ENCODE peak calls at places on chromosomes 12 and 14, in four cellular contexts. P is gastrocnemius medialis, X is lower lobe of right lung, F is endodermal cell. V is an unnamed sample. For H3K4me1 and H3K27me3, the result is how much of the 10 kb centered on the place peaks cover.

GRCh38 chr12:106303202-106303820 is 778 bp downstream of the TCP11L2 start:
- DNase-seq in X (peak), P (peak), F (peak), V (peak)

GRCh38 chr12:104569348-104570173 is 112.8 kb downstream of the CHST11 start:
- DNase-seq in F (no peak), P (no peak), X (peak), V (peak)

GRCh38 chr12:113310489-113310888 is 24.4 kb downstream of the SLC8B1 start:
- DNase-seq in X (no peak), F (peak), P (no peak), V (no peak)

GRCh38 chr12:7642876-7643309 is 22.8 kb downstream of the APOBEC1 start:
- DNase-seq in P (no peak), F (no peak), X (no peak), V (no peak)

GRCh38 chr14:35297677-35298076 is 5.5 kb downstream of the PSMA6 start:
- DNase-seq in F (no peak), P (no peak), X (no peak), V (no peak)

GRCh38 chr12:94336201-94336915 is 123.3 kb downstream of the CEP83 start:
- DNase-seq in F (no peak), X (no peak), P (no peak), V (no peak)

GRCh38 chr12:84550518-84550917 is 362.1 kb downstream of the SLC6A15 start:
- DNase-seq in F (no peak), X (no peak), P (no peak), V (no peak)

GRCh38 chr12:41979574-41979973 is 165.1 kb downstream of the GXYLT1 start:
- DNase-seq in F (no peak), P (no peak), X (no peak), V (no peak)

GRCh38 chr14:32513571-32514009 is 184.5 kb downstream of the AKAP6 start:
- DNase-seq in F (no peak), P (no peak), X (no peak), V (no peak)

GRCh38 chr12:103327676-103328075 is 168.1 kb downstream of the C12orf42 start:
- DNase-seq in X (no peak), F (no peak), P (no peak), V (no peak)

GRCh38 chr12:22014783-22015144 is 31.3 kb upstream of the CMAS start:
- DNase-seq in X (no peak), P (no peak), F (no peak), V (no peak)

GRCh38 chr12:22014041-22014782 is 31.8 kb upstream of the CMAS start:
- DNase-seq in X (no peak), P (no peak), F (no peak), V (no peak)

GRCh38 chr12:22016982-22017381 is 29.0 kb upstream of the CMAS start:
- DNase-seq in X (no peak), F (no peak), P (no peak), V (no peak)

GRCh38 chr12:22018860-22019259 is 27.2 kb upstream of the CMAS start:
- DNase-seq in P (no peak), F (no peak), X (no peak), V (no peak)
- TF ChIP-seq CTCF in P (peak), F (peak), X (peak), V (peak)

GRCh38 chr12:1916396-1917171 is 1.9 kb downstream of the CACNA2D4 start:
- DNase-seq in F (peak), P (no peak), X (peak), V (no peak)
- H3K4me1 ChIP-seq in F (under half), P (under half), X (under half), V (under half)

DNA sequence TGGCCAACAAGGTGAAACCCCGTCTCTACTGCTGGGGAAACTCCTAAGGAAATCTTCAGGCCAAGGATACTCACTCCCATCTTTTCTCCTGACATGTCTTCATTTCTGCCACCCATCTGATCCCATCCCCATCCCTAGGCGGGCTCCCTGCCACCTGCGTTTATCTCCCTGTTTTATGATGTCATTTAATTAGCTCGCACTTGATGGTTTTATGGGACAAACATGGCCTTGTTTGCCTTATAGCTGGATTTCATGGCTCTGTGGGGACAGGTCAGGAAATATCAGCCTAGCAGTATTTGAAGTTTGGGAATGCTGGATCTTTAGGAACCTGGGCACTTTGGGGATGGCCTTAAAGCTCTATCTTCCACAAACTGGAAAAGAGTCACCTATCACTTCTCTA is 88.5 kb upstream of the CISTR start:
- DNase-seq in P (no peak), X (no peak), F (no peak), V (no peak)
- H3K27me3 ChIP-seq in P (under half), X (under half), F (half or more), V (under half)

GRCh38 chr12:100345020-100345767 is 11.7 kb upstream of the SLC17A8 start:
- DNase-seq in X (no peak), P (no peak), F (no peak), V (no peak)
- TF ChIP-seq CTCF in X (no peak), P (no peak), F (no peak), V (no peak)

DNA sequence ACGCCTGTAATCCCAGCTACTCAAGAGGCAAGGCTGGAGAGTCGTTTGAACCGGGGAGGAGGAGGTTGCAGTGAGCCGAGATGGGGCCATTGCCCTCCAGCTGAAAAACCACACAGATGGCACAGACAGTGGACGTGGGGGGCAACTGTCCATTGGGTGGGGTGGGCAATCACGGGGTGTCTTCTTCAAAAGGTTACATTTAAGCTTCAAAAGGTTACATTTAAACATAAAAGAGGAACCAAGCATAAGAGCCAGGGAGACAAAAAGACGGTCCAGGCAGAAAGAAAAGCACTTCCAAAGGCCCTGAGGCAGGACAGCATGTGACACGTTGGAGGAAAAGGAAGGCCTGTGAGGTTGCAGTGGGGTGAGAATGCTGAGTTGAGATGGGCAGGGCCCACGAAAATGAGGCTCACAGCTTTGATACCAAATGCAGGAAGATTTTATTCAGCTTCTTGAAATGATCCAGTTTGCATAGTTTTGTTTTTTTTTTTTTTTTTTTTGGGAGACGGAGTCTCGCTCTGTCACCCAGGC is 10.7 kb downstream of the SCARB1 start:
- DNase-seq in X (no peak), F (no peak), P (no peak), V (no peak)
- H3K4me1 ChIP-seq in X (under half), F (under half), P (under half), V (under half)

GRCh38 chr14:26191123-26191522 is 406.7 kb downstream of the NOVA1 start:
- DNase-seq in P (no peak), F (no peak), X (no peak), V (no peak)
- H3K27me3 ChIP-seq in P (under half), F (under half), X (under half), V (under half)

DNA sequence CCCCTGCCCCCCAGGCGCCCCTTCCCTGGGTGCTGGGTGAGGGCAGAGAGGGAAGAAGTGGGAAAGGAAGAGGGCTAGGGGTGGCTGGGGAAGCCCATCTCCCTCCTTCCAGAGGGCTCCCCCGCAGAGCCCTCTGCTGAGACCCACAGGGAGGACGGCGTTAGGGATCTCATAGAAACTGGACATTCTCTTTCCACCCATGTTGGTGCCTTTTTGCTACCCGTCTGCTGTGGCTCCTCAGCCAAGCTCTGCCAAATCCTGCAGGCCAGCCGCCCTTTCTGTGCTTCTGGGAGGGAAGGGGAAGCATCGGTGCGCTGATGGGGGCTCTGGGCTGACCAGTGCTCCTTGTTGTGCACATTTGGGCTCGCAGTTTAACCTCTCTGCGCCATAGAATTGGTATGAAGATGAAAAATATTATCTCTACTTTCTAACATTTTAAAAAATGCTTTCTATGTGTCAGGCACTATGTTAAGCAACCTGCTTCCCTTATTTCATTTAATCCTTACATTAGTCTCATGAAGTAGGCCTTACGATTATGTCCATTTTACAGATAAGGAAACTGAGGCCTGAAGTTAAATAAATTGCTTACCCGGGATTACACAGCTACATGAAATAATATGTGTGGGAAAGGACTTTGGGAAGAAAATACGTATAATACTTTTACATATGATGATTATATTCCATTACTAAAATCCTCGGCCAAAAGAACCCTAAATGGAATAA is 981 bp downstream of the SLC48A1 start:
- DNase-seq in P (no peak), X (peak), F (no peak), V (no peak)
- TF ChIP-seq CTCF in P (no peak), X (no peak), F (no peak), V (no peak)

GRCh38 chr14:66069830-66070541 is 416.2 kb upstream of the CCDC196 start:
- DNase-seq in F (no peak), X (no peak), P (no peak), V (no peak)
- H3K4me1 ChIP-seq in F (under half), X (under half), P (under half), V (under half)